ENCODE peak calls at places on chromosome 9, in eight cellular contexts. A, E, Q, G, P, K, C and X are unnamed samples.

GRCh38 chr9:18487620-18488019 is 13.7 kb downstream of the ADAMTSL1 start:
- DNase-seq in G (no peak), A (no peak), P (no peak), C (no peak), E (no peak), Q (no peak), K (no peak), X (no peak)

GRCh38 chr9:470795-471194 is 256.1 kb downstream of the DOCK8 start:
- DNase-seq in C (no peak), K (no peak), Q (no peak), A (no peak), E (no peak), G (no peak), P (no peak), X (no peak)

GRCh38 chr9:121445986-121446385 is 53.7 kb downstream of the GGTA1 start:
- DNase-seq in C (no peak), P (no peak), Q (no peak), A (no peak), K (no peak), G (no peak), E (no peak), X (no peak)

GRCh38 chr9:121634800-121635261 is 16.6 kb upstream of the DAB2IP start:
- DNase-seq in Q (no peak), P (no peak), E (no peak), G (no peak), A (no peak), K (no peak), C (no peak), X (no peak)

GRCh38 chr9:134888603-134889195 is 8.1 kb downstream of the FCN2 start:
- DNase-seq in G (no peak), C (peak; percentile 54), Q (no peak), A (no peak), K (no peak), P (peak; percentile 61), E (no peak), X (no peak)

GRCh38 chr9:106784076-106784475 is 78.9 kb upstream of the ZNF462 start:
- DNase-seq in G (no peak), C (no peak), K (peak; percentile 36), E (peak; percentile 79), P (no peak), A (no peak), Q (no peak), X (no peak)

GRCh38 chr9:133397895-133398294 is 19.9 kb downstream of the REXO4 start:
- DNase-seq in P (no peak), E (no peak), Q (no peak), A (no peak), C (no peak), G (no peak), K (no peak), X (no peak)

GRCh38 chr9:93960221-93960970 is 5.2 kb upstream of the BARX1 start:
- DNase-seq in A (no peak), K (no peak), G (no peak), Q (no peak), C (peak; percentile 61), P (no peak), E (no peak), X (no peak)

GRCh38 chr9:14846871-14847311 is 63.3 kb downstream of the FREM1 start:
- DNase-seq in P (no peak), Q (peak; percentile 35), E (peak; percentile 39), G (no peak), C (peak; percentile 69), K (peak; percentile 20), A (no peak), X (no peak)

GRCh38 chr9:7172445-7173115 is 414.8 kb downstream of the KDM4C start:
- DNase-seq in C (no peak), Q (no peak), K (peak; percentile 43), E (peak; percentile 35), P (no peak), A (no peak), G (peak; percentile 16), X (no peak)

GRCh38 chr9:90428517-90428916 is 214.1 kb downstream of the DIRAS2 start:
- DNase-seq in C (no peak), K (no peak), E (no peak), P (no peak), G (no peak), Q (no peak), A (no peak), X (no peak)

GRCh38 chr9:90432951-90433350 is 209.7 kb downstream of the DIRAS2 start:
- DNase-seq in C (no peak), E (no peak), G (no peak), P (no peak), A (no peak), Q (no peak), K (no peak), X (no peak)

DNA sequence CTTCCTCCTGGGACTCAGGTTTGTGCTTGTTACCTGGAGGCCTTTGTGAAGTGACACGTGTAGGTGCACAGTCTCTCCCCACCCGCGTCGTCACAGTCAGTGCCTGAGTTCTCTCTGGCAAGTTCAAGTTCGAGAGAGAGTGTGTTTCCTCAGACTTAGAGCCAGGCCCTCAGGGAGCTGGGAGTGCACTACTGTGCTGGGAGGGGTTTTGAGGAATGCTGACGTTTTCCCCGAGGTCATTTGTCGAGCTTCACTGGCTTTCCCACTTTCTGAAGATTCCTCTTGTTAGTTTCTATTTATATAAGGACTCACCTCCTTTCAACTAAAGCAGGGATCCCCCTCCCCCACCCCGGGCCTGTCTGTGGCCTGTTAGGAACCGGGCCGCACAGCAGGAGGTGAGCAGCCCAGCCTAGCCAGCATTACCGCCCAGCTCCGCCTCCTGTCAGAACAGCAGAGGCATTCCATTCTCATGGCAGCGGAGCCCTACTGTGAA is 209.2 kb downstream of the DIRAS2 start:
- DNase-seq in K (peak; percentile 93), Q (no peak), A (no peak), E (peak; percentile 1), G (no peak), C (no peak), P (no peak), X (peak; percentile 90)
- H3K4me3 ChIP-seq in K (peak overlapping the region; percentile 25), Q (no peak overlapping the region), A (no peak overlapping the region), E (no peak overlapping the region), G (no peak overlapping the region), C (no peak overlapping the region), P (no peak overlapping the region), X (peak overlapping the region; percentile 33)

DNA sequence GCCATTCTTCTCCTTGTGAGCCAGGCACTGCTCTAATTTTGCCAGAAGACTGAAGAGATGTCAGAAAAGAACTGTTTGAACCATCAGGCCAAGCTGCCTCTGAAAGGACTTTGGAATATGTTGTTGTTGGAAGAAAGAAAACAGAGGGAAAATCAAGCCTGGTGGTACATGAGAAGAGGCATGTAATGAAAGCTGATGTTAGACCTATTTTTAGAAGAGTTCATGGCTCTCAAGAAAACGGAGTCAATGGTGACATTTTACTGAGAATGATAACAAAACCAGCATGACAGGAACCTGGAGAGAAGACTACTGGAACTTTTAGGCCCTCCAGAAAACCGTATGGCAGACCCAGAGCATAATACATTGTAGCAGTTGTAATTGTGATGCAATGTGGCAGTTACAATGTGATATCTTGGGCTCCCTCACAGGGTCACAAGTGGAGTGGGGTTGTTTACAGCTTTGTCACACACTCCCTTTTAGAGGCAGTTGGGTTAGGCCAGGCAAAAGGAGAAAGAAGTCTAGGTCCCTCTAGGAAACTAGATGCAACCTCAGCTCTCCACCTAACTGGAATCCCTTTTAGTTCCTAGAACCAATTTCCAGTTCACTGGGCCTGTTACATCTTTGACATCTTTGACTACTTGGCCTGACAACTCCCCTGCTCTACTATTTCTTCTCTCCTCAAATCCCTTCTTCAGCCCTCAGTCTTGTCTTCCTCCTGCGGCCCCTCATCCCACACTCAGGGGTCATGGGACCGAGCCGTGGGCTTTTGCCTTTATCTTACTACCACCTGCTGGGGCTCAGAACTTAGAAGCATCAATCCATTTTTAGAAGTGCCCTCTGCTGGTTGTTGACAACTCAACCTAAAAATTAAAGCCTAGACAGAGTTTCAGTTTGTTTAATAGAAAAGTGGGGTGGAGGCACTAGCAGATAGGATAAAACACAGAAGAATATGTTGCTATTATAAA is 61.2 kb upstream of the JAK2 start:
- DNase-seq in P (no peak), K (peak; percentile 44), C (no peak), G (no peak), Q (no peak), A (no peak), E (peak; percentile 20), X (no peak)
- TF ChIP-seq CTCF in P (no peak), K (peak; percentile 40), C (no peak), G (peak; percentile 42), Q (no peak), A (no peak), E (peak; percentile 55), X (peak; percentile 33)

GRCh38 chr9:137200311-137201204 is at the start of gene TPRN:
- DNase-seq in A (peak; percentile 99), P (peak; percentile 100), E (peak; percentile 98), G (peak; percentile 91), C (peak; percentile 100), K (peak; percentile 99), Q (peak; percentile 99), X (peak; percentile 97)

GRCh38 chr9:137202966-137203365 is 2.4 kb upstream of the TPRN start:
- DNase-seq in Q (no peak), P (no peak), C (no peak), G (no peak), E (peak; percentile 28), K (no peak), A (no peak), X (no peak)

GRCh38 chr9:137204731-137205125 is 720 bp downstream of the TMEM203 start:
- DNase-seq in K (no peak), G (no peak), A (no peak), C (no peak), Q (no peak), E (no peak), P (no peak), X (no peak)

GRCh38 chr9:137201205-137201868 is 796 bp upstream of the TPRN start:
- DNase-seq in Q (no peak), C (no peak), K (no peak), G (no peak), E (no peak), A (no peak), P (no peak), X (no peak)

DNA sequence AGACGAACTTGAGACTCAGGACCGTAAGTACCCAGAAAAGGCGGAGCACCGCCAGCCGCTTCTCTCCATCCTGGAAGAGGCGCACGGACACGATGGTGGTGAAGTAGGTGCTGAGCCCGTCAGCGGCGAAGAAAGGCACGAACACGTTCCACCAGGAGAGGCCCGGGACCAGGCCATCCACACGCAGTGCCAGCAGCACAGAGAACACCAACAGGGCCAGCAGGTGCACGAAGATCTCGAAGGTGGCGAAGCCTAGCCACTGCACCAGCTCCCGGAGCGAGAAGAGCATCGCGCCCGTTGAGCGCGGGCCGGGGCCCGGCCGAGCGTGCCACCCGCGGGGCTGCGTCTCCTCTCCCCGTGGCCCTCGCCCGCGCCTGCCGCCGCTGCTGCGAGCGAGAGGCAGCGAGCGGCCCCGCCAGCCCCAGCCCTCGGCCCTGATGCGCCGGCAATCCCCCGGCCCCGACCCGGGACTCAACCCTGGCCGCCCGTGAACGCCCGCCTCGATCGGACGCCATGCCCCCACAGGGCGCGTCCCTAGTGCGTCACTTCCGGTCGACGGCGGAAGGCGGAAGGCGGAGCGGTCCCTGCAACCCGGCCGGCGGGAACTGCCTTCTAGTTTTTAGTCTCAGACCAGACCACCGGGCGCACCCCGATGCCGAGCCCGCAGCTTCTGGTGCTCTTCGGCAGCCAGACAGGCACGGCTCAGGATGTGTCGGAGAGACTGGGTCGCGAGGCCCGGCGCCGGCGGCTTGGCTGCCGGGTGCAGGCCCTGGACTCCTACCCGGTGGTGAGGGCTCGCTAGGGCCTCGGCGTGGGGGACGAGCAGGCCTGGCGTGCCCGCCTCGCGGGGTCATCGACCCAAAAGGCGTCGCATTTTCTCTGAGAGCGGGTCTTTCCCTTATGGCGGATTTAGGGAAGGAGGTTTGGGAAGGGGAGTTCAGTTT is at the start of the genes NDOR1 and TMEM203:
- DNase-seq in K (peak; percentile 80), C (peak; percentile 94), A (peak; percentile 55), E (peak; percentile 69), Q (peak; percentile 94), P (peak; percentile 91), G (no peak), X (peak; percentile 51)
- H3K4me3 ChIP-seq in K (peak within 1 kb of the TSS; percentile 90), C (peak within 1 kb of the TSS; percentile 100), A (peak within 1 kb of the TSS; percentile 99), E (peak within 1 kb of the TSS; percentile 94), Q (peak within 1 kb of the TSS; percentile 100), P (peak within 1 kb of the TSS; percentile 95), G (peak within 1 kb of the TSS; percentile 81), X (peak within 1 kb of the TSS; percentile 91)

GRCh38 chr9:119036969-119037368 is 332.3 kb downstream of the BRINP1 start:
- DNase-seq in C (no peak), G (no peak), A (no peak), Q (no peak), K (no peak), P (no peak), E (no peak), X (no peak)
- TF ChIP-seq CTCF in C (no peak), G (no peak), A (no peak), Q (no peak), K (no peak), P (no peak), E (no peak), X (no peak)